ENCODE peak calls at places on chromosomes 1 and 21, in four cellular contexts. U is A549, R is HepG2, L is K562. P is an unnamed sample.

GRCh38 chr1:172642970-172643369 is 15.9 kb upstream of the FASLG start:
- DNase-seq in U (no peak), R (peak), L (no peak), P (no peak)

GRCh38 chr1:56578963-56579875 is at the start of gene PLPP3:
- DNase-seq in U (peak), R (peak), L (no peak), P (no peak)

GRCh38 chr1:154607084-154607747 is 770 bp downstream of the ADAR start:
- DNase-seq in U (no peak), R (peak), L (no peak), P (no peak)

GRCh38 chr21:35113064-35113463 is 64.0 kb upstream of the RUNX1 start:
- DNase-seq in U (no peak), R (no peak), L (no peak), P (no peak)

GRCh38 chr1:224512600-224513151 is 78.1 kb upstream of the WDR26 start:
- DNase-seq in U (no peak), R (no peak), L (no peak), P (no peak)

GRCh38 chr1:234936631-234937389 is 191.8 kb downstream of the TOMM20 start:
- DNase-seq in U (no peak), R (no peak), L (no peak), P (no peak)

GRCh38 chr1:54922921-54923421 is 36.0 kb upstream of the DHCR24 start:
- DNase-seq in U (no peak), R (peak), L (no peak), P (no peak)

GRCh38 chr1:164765557-164765956 is 206.6 kb downstream of the PBX1 start:
- DNase-seq in U (peak), R (no peak), L (no peak), P (no peak)

GRCh38 chr1:145846191-145846590 is 761 bp downstream of the NUDT17 start:
- DNase-seq in U (peak), R (peak), L (peak), P (no peak)

DNA sequence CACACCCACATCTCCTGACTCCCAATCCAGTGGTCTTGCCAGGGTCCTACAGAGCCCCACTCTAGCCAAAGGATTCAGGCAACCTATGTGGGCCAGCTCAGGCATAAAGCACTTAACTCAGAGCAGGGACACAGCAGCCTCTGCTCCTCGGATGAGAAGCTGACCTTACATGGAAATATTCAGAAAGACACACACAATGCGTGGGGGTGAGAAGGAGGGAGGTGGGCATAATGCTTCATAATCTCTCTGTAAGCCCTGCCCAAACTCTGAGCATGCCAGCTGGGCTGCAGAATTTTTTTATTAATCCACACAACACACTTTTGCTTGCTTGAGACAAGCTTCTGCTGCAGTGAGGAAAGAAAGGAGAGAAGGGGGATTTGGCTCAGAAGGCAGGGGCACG is 21.6 kb downstream of the KCND3 start:
- DNase-seq in U (no peak), R (no peak), L (no peak), P (no peak)
- TF ChIP-seq POLR2AphosphoS2 in U (no peak), R (no peak), L (no peak), P (no peak)

GRCh38 chr1:228667224-228667623 is 68.1 kb upstream of the RHOU start:
- DNase-seq in U (no peak), R (no peak), L (no peak), P (no peak)

GRCh38 chr1:228664399-228664914 is 70.8 kb upstream of the RHOU start:
- DNase-seq in U (peak), R (peak), L (peak), P (no peak)

GRCh38 chr1:228666686-228667085 is 68.6 kb upstream of the RHOU start:
- DNase-seq in U (no peak), R (no peak), L (no peak), P (no peak)

GRCh38 chr1:228669401-228669695 is 65.9 kb upstream of the RHOU start:
- DNase-seq in U (no peak), R (no peak), L (no peak), P (no peak)

GRCh38 chr1:228668553-228669400 is 66.5 kb upstream of the RHOU start:
- DNase-seq in U (no peak), R (no peak), L (no peak), P (no peak)
- TF ChIP-seq POLR2AphosphoS2 in U (no peak), R (no peak), L (no peak), P (no peak)

DNA sequence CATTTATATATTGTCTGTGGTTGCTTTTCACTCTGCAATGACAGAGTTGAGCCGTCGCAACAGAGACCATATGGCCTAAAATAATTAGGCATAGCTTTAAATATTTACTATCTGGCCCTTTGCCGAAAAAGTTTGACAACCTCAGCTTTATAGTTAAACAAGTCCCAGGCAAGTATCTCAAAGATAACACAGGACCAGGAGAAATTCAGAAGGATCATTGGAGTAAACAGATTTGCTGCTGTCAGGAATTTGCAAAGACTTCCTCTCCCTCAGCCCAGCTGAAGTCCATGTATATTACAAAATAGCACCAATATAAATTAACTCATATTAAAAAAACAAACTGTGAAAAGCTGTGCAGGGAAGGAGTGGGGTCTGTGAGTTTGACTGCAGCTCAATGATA is 34.3 kb downstream of the NID1 start:
- DNase-seq in U (no peak), R (no peak), L (no peak), P (no peak)
- TF ChIP-seq POLR2AphosphoS2 in U (no peak), R (no peak), L (no peak), P (no peak)

GRCh38 chr1:24735619-24736375 is 9.4 kb upstream of the CLIC4 start:
- DNase-seq in U (no peak), R (no peak), L (no peak), P (no peak)
- TF ChIP-seq POLR2AphosphoS2 in U (no peak), R (no peak), L (no peak), P (no peak)